ENCODE peak calls at places on chromosomes 4 and X, in six cellular contexts. U is heart left ventricle, O is uterus, V is A549, J is sigmoid colon, P is Peyer's patch. N is an unnamed sample. For H3K4me1, the result is how much of the 10 kb centered on the place peaks cover.

GRCh38 chr4:94532016-94532789 is 80.5 kb downstream of the PDLIM5 start:
- DNase-seq in O (no peak), U (no peak), P (no peak), V (no peak), J (no peak), N (no peak)

GRCh38 chr4:94036964-94037363 is 170.7 kb upstream of the SMARCAD1 start:
- DNase-seq in O (no peak), V (no peak), U (no peak), J (no peak), P (no peak), N (no peak)

GRCh38 chr4:1775731-1776500 is 17.2 kb upstream of the FGFR3 start:
- DNase-seq in P (no peak), V (no peak), U (no peak), O (no peak), J (no peak), N (no peak)

GRCh38 chrX:39073131-39073530 is 271.9 kb downstream of the MID1IP1 start:
- DNase-seq in P (no peak), J (no peak), O (no peak), U (no peak), V (no peak), N (no peak)

GRCh38 chr4:100795581-100795980 is 277.8 kb upstream of the EMCN start:
- DNase-seq in P (no peak), O (no peak), V (no peak), U (no peak), J (no peak), N (no peak)

GRCh38 chr4:47531241-47531953 is 46.3 kb downstream of the ATP10D start:
- DNase-seq in U (peak), P (no peak), J (no peak), O (no peak), V (no peak), N (peak)

GRCh38 chr4:2526559-2526958 is 9.9 kb upstream of the FAM193A start:
- DNase-seq in U (no peak), P (no peak), V (no peak), O (no peak), J (no peak), N (no peak)

GRCh38 chr4:7371122-7371941 is 63.4 kb downstream of the PSAPL1 start:
- DNase-seq in J (no peak), V (no peak), U (no peak), O (no peak), P (no peak), N (no peak)

GRCh38 chr4:7939377-7940108 is at the start of gene AFAP1:
- DNase-seq in V (peak), O (peak), J (peak), U (peak), P (peak), N (peak)

GRCh38 chr4:95180531-95181315 is 368.1 kb downstream of the UNC5C start:
- DNase-seq in P (no peak), J (no peak), V (no peak), O (no peak), U (no peak), N (no peak)

GRCh38 chr4:3021627-3022026 is 52.7 kb downstream of the HTT-AS start:
- DNase-seq in U (no peak), P (no peak), V (no peak), J (peak), O (no peak), N (no peak)

GRCh38 chr4:20252656-20253271 is 1.1 kb downstream of the SLIT2 start:
- DNase-seq in U (peak), O (peak), J (peak), P (peak), V (no peak), N (peak)

GRCh38 chr4:180057891-180058643 is 2185.1 kb upstream of the TENM3 start:
- DNase-seq in J (no peak), P (peak), O (no peak), V (peak), U (no peak), N (peak)

GRCh38 chrX:120736989-120737388 is 107.1 kb upstream of the C1GALT1C1 start:
- DNase-seq in U (no peak), J (no peak), V (no peak), P (no peak), O (no peak), N (no peak)

GRCh38 chrX:11367609-11368430 is 74.6 kb downstream of the AMELX start:
- DNase-seq in J (no peak), P (no peak), U (no peak), O (no peak), V (no peak), N (no peak)

GRCh38 chrX:37348237-37349130 is 680 bp upstream of the PRRG1 start:
- DNase-seq in P (no peak), J (no peak), V (no peak), U (no peak), O (no peak), N (no peak)

GRCh38 chr4:57943672-57944071 is 833.5 kb upstream of the IGFBP7 start:
- DNase-seq in P (no peak), V (no peak), O (no peak), J (no peak), U (no peak), N (no peak)

GRCh38 chr4:128711361-128711760 is 98.1 kb upstream of the JADE1 start:
- DNase-seq in O (no peak), P (no peak), J (no peak), V (no peak), U (peak), N (no peak)

GRCh38 chr4:152382057-152382785 is 153.7 kb downstream of the FBXW7 start:
- DNase-seq in U (peak), O (no peak), J (no peak), V (no peak), P (no peak), N (peak)

GRCh38 chrX:1181131-1181530 is 31.3 kb downstream of the CRLF2 start:
- DNase-seq in V (no peak), J (no peak), U (no peak), P (no peak), O (no peak), N (no peak)

GRCh38 chr4:169439244-169439643 is 168.5 kb upstream of the SH3RF1 start:
- DNase-seq in P (no peak), J (no peak), U (no peak), V (no peak), O (no peak), N (no peak)

GRCh38 chr4:177802665-177803064 is 360.4 kb upstream of the AGA start:
- DNase-seq in V (no peak), P (no peak), J (no peak), O (no peak), U (no peak), N (no peak)

GRCh38 chr4:47031011-47031678 is at the start of gene GABRB1:
- DNase-seq in J (peak), V (no peak), U (peak), P (peak), O (peak), N (peak)

GRCh38 chr4:145183023-145183422 is 2.6 kb upstream of the OTUD4 start:
- DNase-seq in V (no peak), J (no peak), P (no peak), O (no peak), U (no peak), N (no peak)

GRCh38 chrX:20181563-20182329 is 40.1 kb upstream of the EIF1AX start:
- DNase-seq in J (no peak), O (no peak), V (no peak), P (no peak), U (no peak), N (no peak)

GRCh38 chr4:48831532-48832015 is 686 bp downstream of the OCIAD1 start:
- DNase-seq in U (no peak), P (no peak), O (no peak), V (no peak), J (no peak), N (no peak)

GRCh38 chr4:72631296-72631695 is 62.3 kb upstream of the ADAMTS3 start:
- DNase-seq in P (no peak), U (no peak), O (peak), J (peak), V (no peak), N (no peak)

GRCh38 chr4:21811576-21811975 is 137.0 kb downstream of the KCNIP4 start:
- DNase-seq in V (no peak), U (no peak), O (no peak), J (no peak), P (no peak), N (no peak)

GRCh38 chrX:56787734-56788152 is 58.7 kb downstream of the NBDY start:
- DNase-seq in V (no peak), P (peak), J (peak), U (no peak), O (no peak), N (no peak)

GRCh38 chrX:150547511-150548115 is 20.8 kb upstream of the MTM1 start:
- DNase-seq in U (peak), P (peak), J (peak), O (peak), V (peak), N (peak)

GRCh38 chr4:111797455-111798163 is 347.6 kb upstream of the FAM241A start:
- DNase-seq in J (no peak), P (no peak), U (no peak), V (no peak), O (no peak), N (no peak)

GRCh38 chrX:153685179-153685536 is 2.6 kb upstream of the SLC6A8 start:
- DNase-seq in V (no peak), J (peak), O (no peak), P (peak), U (peak), N (no peak)
- H3K4me1 ChIP-seq in V (under half), J (under half), O (under half), P (under half), U (under half), N (under half)

GRCh38 chr4:150232029-150232428 is 153.8 kb downstream of the DCLK2 start:
- DNase-seq in V (no peak), O (no peak), U (no peak), J (no peak), P (no peak), N (no peak)
- H3K27ac ChIP-seq in V (peak), O (no peak), U (peak), J (no peak), P (no peak), N (no peak)

DNA sequence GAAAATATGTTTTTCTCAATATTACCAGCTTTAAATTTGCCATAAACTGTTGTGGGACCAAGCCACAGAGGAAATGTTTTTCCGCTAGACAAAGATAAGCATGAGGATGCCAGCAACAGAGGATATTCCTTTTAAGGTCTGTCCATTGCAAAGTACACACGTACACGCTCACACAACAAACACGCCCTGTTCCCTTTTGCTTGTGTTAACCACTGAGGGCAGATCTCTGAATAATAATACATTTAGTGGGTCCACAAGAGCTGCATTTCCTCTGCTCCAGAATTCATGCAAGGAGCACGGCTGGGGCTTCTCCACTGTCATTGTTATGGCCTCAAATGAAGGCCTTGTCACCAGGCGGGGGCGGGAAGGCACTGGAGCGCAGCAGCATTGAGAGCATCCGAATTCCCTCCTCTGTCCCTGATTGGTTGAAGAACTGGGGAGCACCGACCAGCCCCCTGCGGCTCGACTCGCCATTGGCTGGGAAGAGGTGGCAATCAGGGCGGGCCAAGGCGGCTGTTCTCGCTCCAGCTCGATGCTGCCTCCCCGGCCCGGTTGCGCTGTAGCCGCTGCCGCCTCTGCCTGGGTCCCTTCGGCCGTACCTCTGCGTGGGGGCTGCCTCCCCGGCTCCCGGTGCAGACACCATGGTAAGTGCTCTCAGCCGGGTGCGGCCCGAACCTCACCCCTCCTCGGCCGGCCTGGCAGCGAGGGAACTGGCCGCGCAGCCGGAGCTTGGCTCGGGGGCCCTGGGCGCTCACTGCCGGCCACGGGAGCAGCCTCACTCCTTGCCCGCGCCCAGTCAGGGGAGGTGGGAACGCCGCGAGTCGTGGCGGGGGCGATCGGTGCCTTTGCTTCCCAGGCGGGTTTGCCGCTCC is at the start of gene GUCY1B1:
- DNase-seq in J (peak), U (peak), P (peak), O (peak), V (peak), N (peak)
- TF ChIP-seq POLR2A in J (peak), U (no peak), P (no peak), O (peak), V (no peak), N (peak)

GRCh38 chr4:108533876-108534275 is 86.5 kb upstream of the RPL34 start:
- DNase-seq in O (no peak), J (no peak), U (no peak), P (no peak), V (no peak), N (no peak)
- H3K4me1 ChIP-seq in O (under half), J (under half), U (under half), P (under half), V (under half), N (under half)

GRCh38 chr4:76215120-76215519 is 1.5 kb upstream of the SCARB2 start:
- DNase-seq in P (no peak), V (no peak), J (no peak), U (no peak), O (no peak), N (no peak)
- H3K27ac ChIP-seq in P (peak), V (no peak), J (no peak), U (no peak), O (peak), N (peak)

DNA sequence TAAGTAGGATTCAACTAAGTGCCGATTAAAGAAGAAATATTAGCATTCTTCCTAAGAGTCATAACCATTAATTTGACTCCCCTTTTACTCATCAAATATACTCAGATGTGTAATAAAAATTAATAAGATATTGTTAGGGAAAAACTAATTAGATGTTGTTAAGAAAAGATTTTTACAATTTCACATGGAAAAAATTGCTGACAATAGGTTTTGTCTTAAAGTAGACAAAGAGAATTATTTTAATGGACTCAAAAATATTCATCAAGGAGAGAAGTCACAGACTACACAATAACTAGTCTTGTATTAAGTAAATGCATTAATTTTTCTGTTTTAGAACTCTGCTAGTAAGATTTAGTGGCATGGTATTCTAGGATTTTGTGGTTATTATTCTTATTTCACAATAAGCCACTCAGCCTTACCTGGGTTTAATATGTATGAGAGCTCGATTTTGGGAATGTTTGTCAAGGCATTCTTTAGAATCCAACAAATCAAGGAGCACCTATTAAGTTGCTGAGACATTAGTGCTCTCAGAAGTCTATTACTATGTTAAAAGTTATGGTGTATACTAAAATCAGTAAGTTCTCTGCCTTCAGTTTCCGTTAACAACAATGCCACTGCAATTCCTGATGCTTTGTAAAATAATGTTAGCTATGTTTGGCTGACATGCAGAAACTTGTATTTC is 110.2 kb upstream of the UGT8 start:
- DNase-seq in J (no peak), O (no peak), U (no peak), P (no peak), V (no peak), N (no peak)
- TF ChIP-seq POLR2A in J (no peak), O (no peak), U (no peak), P (no peak), V (no peak), N (no peak)

DNA sequence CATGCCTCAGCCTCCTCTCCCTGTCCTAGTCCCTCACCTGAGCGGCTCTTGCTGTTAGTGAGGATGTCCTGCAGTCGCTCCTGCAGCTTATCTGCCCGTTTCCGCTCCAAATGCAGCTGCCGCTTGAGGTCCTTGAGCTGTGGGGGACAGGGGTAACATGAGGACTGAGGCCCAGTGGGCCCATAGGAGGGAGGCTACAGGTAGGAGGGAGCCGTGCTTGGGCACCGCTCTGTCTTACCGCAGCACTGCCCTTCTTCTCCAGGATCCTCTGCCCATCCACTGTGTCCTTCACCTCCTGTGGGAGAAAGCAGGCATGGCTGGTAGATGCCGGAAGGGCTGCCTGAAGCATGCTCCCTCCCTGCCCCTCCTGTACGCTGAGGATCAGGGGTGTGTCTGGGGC is 9.5 kb upstream of the KCND1 start:
- DNase-seq in O (no peak), U (no peak), P (no peak), V (no peak), J (no peak), N (no peak)
- H3K4me1 ChIP-seq in O (under half), U (under half), P (under half), V (under half), J (under half), N (under half)

GRCh38 chr4:139853309-139853708 is 187.7 kb downstream of the MGST2 start:
- DNase-seq in O (no peak), J (no peak), V (no peak), U (no peak), P (no peak), N (no peak)
- H3K27ac ChIP-seq in O (no peak), J (no peak), V (no peak), U (no peak), P (no peak), N (no peak)

GRCh38 chr4:53377319-53378170 is at the start of gene FIP1L1:
- DNase-seq in V (peak), J (peak), O (peak), U (peak), P (peak), N (peak)
- TF ChIP-seq POLR2A in V (peak), J (peak), O (peak), U (no peak), P (peak), N (peak)